ENCODE peak calls at places on chromosomes 1 and 21, in six cellular contexts. N is K562, H is GM12878, M is SK-N-SH, S is H1, C is HepG2. G is an unnamed sample.

GRCh38 chr1:45929257-45929687 is 125.9 kb downstream of the MAST2 start:
- DNase-seq in C (peak), M (no peak), N (peak), H (no peak), S (no peak), G (peak)

GRCh38 chr1:216742625-216743024 is 19.4 kb upstream of the ESRRG start:
- DNase-seq in H (no peak), C (no peak), N (no peak), M (no peak), S (no peak), G (no peak)

GRCh38 chr1:180230791-180231505 is 884 bp downstream of the LHX4 start:
- DNase-seq in H (no peak), M (peak), C (no peak), N (no peak), S (peak), G (no peak)

GRCh38 chr21:43316156-43316845 is 110.6 kb downstream of the SIK1 start:
- DNase-seq in N (no peak), C (no peak), H (no peak), M (no peak), S (no peak), G (no peak)

GRCh38 chr1:77986810-77987209 is 7.9 kb upstream of the FUBP1 start:
- DNase-seq in N (no peak), M (no peak), C (no peak), H (no peak), S (no peak), G (peak)

GRCh38 chr1:93811646-93812045 is 67.4 kb downstream of the DNTTIP2 start:
- DNase-seq in S (no peak), N (no peak), M (no peak), H (no peak), C (no peak), G (no peak)

GRCh38 chr1:203286161-203286984 is 18.9 kb upstream of the BTG2 start:
- DNase-seq in N (no peak), C (no peak), H (no peak), S (no peak), M (no peak), G (peak)

GRCh38 chr1:162147760-162148159 is 78.3 kb downstream of the NOS1AP start:
- DNase-seq in S (no peak), M (no peak), C (peak), H (no peak), N (no peak), G (no peak)

GRCh38 chr1:182301026-182301436 is 90.6 kb downstream of the GLUL start:
- DNase-seq in N (no peak), M (no peak), H (no peak), C (no peak), S (no peak), G (peak)

GRCh38 chr1:225470691-225471452 is 43.0 kb upstream of the LBR start:
- DNase-seq in M (no peak), S (peak), N (no peak), H (no peak), C (no peak), G (no peak)

GRCh38 chr1:1437904-1438376 is 2.5 kb downstream of the VWA1 start:
- DNase-seq in C (peak), H (peak), N (no peak), M (peak), S (no peak), G (peak)

GRCh38 chr1:159909381-159909780 is 9.4 kb upstream of the CFAP45 start:
- DNase-seq in M (no peak), N (no peak), H (no peak), S (no peak), C (no peak), G (peak)

GRCh38 chr1:40032240-40032891 is 8.2 kb upstream of the CAP1 start:
- DNase-seq in N (peak), C (peak), M (peak), H (no peak), S (no peak), G (peak)

GRCh38 chr1:32855861-32856617 is 14.7 kb downstream of the FNDC5 start:
- DNase-seq in H (no peak), M (no peak), C (no peak), S (no peak), N (no peak), G (no peak)

GRCh38 chr1:200294241-200294640 is 115.6 kb downstream of the ZNF281 start:
- DNase-seq in S (no peak), N (no peak), C (no peak), H (no peak), M (no peak), G (no peak)

DNA sequence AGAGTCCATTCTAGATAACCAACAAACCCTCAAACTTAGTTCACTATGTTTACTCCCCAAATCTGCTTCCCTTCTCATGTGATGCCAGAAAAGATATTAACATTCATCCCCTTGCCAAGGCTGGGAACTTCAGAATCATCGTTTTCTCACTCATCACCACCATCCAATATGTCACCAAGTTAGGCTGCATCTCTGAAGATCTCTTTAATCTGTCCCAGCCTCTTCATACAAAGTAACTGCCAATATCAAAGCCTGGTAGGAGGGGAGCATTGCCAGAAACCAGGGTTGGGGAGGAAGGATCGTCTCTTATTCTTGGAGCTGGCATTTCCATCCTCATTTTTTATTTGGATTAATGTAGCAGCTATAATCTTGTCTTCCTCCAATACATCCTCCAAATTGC is 71.6 kb downstream of the XCL2 start:
- DNase-seq in H (no peak), C (no peak), N (no peak), M (no peak), S (no peak), G (no peak)
- TF ChIP-seq POLR2AphosphoS5 in H (no peak), C (no peak), N (no peak), M (no peak), S (no peak), G (no peak)

DNA sequence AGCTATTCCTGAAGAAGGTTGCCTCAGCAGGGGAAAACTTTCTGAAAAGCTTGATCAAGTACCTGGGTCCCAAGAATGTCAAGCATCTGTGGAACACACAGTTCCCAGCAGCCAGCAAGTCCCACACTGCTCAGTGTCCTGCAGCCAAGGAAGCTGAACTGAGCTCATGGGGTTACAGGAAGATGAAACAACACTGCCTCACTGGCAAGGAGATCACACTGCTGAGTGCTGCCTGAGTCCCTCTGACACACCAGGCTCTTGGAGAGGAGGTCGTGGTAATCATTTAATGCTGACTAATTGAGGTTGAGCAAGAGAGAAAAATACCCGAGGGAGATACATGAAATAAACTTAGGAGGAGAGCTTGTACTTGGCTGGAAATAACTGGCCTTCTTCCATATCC is 75.2 kb downstream of the MPZL1 start:
- DNase-seq in M (no peak), C (no peak), N (peak), H (no peak), S (no peak), G (peak)
- TF ChIP-seq GABPA in M (no peak), C (no peak), N (no peak), H (no peak), S (no peak), G (no peak)

GRCh38 chr1:29487291-29487690 is 251.0 kb downstream of the PTPRU start:
- DNase-seq in N (no peak), S (no peak), C (no peak), H (no peak), M (no peak), G (no peak)

GRCh38 chr1:29488086-29488793 is 251.9 kb downstream of the PTPRU start:
- DNase-seq in M (no peak), C (no peak), H (no peak), N (no peak), S (peak), G (no peak)

GRCh38 chr1:29489471-29489870 is 253.1 kb downstream of the PTPRU start:
- DNase-seq in N (no peak), S (no peak), H (no peak), M (no peak), C (no peak), G (no peak)

GRCh38 chr1:29488794-29489309 is 252.5 kb downstream of the PTPRU start:
- DNase-seq in C (no peak), S (peak), N (no peak), M (no peak), H (no peak), G (no peak)

DNA sequence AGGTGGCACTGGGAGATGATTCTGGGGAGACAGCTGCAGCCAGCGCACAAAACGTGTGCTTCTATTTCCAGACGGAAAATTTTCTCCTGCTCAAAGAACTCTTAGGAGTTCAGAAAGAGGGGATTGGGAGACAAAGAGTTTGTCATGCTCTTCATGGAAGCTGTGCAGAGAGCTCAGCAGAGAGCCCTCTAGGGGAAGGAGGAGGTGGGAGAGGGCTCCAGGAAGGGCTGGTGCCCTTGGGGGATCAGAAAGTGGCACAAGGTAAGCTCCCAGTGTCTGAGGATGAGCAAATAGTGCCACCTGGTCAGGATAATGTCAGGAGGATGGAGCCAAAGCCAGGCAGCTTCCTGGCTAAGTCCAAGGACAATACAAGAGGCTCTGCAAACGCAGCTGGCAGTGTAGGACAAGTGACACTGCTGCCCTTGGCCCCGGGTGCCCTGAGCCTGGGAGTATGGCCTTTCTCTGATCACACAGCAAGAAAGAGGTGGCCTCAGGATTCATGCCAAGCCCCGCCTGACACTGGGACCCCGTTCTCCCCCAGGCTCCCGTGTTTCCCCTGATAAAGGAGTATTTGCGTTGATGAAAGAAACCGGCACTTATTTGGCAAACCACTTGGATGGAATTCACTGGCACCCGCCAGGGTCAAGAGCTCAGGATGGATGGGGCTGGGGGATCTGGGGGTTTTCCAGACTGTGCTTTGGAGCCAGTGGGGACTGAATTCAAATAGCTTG is 254.0 kb downstream of the PTPRU start:
- DNase-seq in S (peak), M (peak), C (no peak), H (no peak), N (no peak), G (no peak)
- TF ChIP-seq CTCF in S (peak), M (no peak), C (peak), H (no peak), N (no peak), G (no peak)

DNA sequence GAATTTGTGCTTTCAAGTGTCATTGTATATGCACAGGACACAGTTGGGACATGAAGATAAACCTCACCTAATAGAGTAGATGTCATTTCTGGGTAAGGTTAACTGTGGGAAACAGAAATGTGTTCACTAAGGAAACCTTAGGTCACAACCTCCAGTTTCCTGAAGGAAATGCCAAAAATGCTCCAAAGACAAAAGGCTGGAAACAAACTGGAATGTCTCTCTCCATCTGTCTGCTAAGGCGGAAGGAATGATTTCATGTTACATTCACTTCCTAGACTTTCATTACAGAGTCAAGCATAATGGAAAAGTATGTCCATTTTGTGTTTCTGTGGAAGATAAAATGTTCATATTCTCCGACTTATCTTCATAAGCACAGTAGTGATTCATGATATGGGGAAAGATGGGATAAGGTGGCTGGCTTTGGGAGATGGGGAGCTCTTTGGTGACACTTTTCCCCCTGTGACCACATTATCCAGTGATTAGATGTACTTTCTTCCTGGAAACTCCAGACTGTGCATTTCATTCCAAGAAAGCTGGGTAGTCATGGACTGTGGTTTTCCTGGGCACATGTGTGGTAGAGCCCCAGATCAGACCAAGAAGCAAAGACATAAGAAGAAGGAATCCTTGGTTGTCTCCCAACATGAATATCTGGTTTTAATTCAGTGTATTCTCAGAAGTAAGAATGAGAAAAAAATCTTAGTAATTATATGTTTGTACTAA is 5.7 kb downstream of the S1PR1 start:
- DNase-seq in M (no peak), S (no peak), H (no peak), C (no peak), N (no peak), G (no peak)
- TF ChIP-seq POLR2AphosphoS5 in M (no peak), S (no peak), H (no peak), C (no peak), N (no peak), G (no peak)

G was measured in HL-60.